ENCODE peak calls at places on chromosomes 5 and 9, in six cellular contexts. One of them, this sample, is unnamed.

GRCh38 chr5:78787763-78788162 is 139.2 kb upstream of the LHFPL2 start:
- DNase-seq in psoas muscle: no peak
- DNase-seq in WTC11: no peak
- DNase-seq in immature natural killer cell: no peak
- DNase-seq in NCI-H1417: no peak
- DNase-seq in HL-60: no peak
- DNase-seq in this sample: no peak

GRCh38 chr5:23389543-23390215 is 117.7 kb upstream of the PRDM9 start:
- DNase-seq in psoas muscle: no peak
- DNase-seq in WTC11: no peak
- DNase-seq in immature natural killer cell: no peak
- DNase-seq in NCI-H1417: no peak
- DNase-seq in HL-60: no peak
- DNase-seq in this sample: no peak

GRCh38 chr9:133122935-133123611 is 2.0 kb upstream of the RALGDS start:
- DNase-seq in psoas muscle: peak; percentile 61
- DNase-seq in WTC11: no peak
- DNase-seq in immature natural killer cell: no peak
- DNase-seq in NCI-H1417: no peak
- DNase-seq in HL-60: peak; percentile 51
- DNase-seq in this sample: no peak

GRCh38 chr5:135435467-135436330 is 11.4 kb downstream of the DCANP1 start:
- DNase-seq in psoas muscle: no peak
- DNase-seq in WTC11: no peak
- DNase-seq in immature natural killer cell: no peak
- DNase-seq in NCI-H1417: no peak
- DNase-seq in HL-60: no peak
- DNase-seq in this sample: no peak

GRCh38 chr5:87347272-87347671 is 65.5 kb downstream of the CCNH start:
- DNase-seq in psoas muscle: no peak
- DNase-seq in WTC11: no peak
- DNase-seq in immature natural killer cell: no peak
- DNase-seq in NCI-H1417: no peak
- DNase-seq in HL-60: no peak
- DNase-seq in this sample: no peak

GRCh38 chr9:110900917-110901316 is 137.4 kb downstream of the LPAR1 start:
- DNase-seq in psoas muscle: no peak
- DNase-seq in WTC11: no peak
- DNase-seq in immature natural killer cell: no peak
- DNase-seq in NCI-H1417: no peak
- DNase-seq in HL-60: no peak
- DNase-seq in this sample: no peak

GRCh38 chr9:4842734-4843133 is 50.0 kb downstream of the RCL1 start:
- DNase-seq in psoas muscle: no peak
- DNase-seq in WTC11: no peak
- DNase-seq in immature natural killer cell: no peak
- DNase-seq in NCI-H1417: no peak
- DNase-seq in HL-60: no peak
- DNase-seq in this sample: no peak

GRCh38 chr5:130136300-130136699 is 232.0 kb downstream of the CHSY3 start:
- DNase-seq in psoas muscle: no peak
- DNase-seq in WTC11: no peak
- DNase-seq in immature natural killer cell: no peak
- DNase-seq in NCI-H1417: no peak
- DNase-seq in HL-60: no peak
- DNase-seq in this sample: no peak

GRCh38 chr9:125189011-125189360 is 617 bp downstream of the PPP6C start:
- DNase-seq in psoas muscle: peak; percentile 33
- DNase-seq in WTC11: peak; percentile 31
- DNase-seq in immature natural killer cell: no peak
- DNase-seq in NCI-H1417: no peak
- DNase-seq in HL-60: peak; percentile 39
- DNase-seq in this sample: no peak

GRCh38 chr5:72282878-72283277 is 37.2 kb downstream of the MRPS27 start:
- DNase-seq in psoas muscle: no peak
- DNase-seq in WTC11: no peak
- DNase-seq in immature natural killer cell: no peak
- DNase-seq in NCI-H1417: no peak
- DNase-seq in HL-60: no peak
- DNase-seq in this sample: no peak

GRCh38 chr5:96752341-96753016 is 55.3 kb downstream of the ERAP1 start:
- DNase-seq in psoas muscle: no peak
- DNase-seq in WTC11: no peak
- DNase-seq in immature natural killer cell: peak; percentile 48
- DNase-seq in NCI-H1417: peak; percentile 79
- DNase-seq in HL-60: peak; percentile 18
- DNase-seq in this sample: peak; percentile 46

GRCh38 chr5:180090769-180091546 is 19.4 kb upstream of the RNF130 start:
- DNase-seq in psoas muscle: no peak
- DNase-seq in WTC11: peak; percentile 67
- DNase-seq in immature natural killer cell: no peak
- DNase-seq in NCI-H1417: peak; percentile 24
- DNase-seq in HL-60: peak; percentile 67
- DNase-seq in this sample: no peak

GRCh38 chr9:16705121-16705604 is 165.3 kb downstream of the BNC2 start:
- DNase-seq in psoas muscle: peak; percentile 90
- DNase-seq in WTC11: peak; percentile 68
- DNase-seq in immature natural killer cell: no peak
- DNase-seq in NCI-H1417: no peak
- DNase-seq in HL-60: no peak
- DNase-seq in this sample: peak; percentile 92

GRCh38 chr9:97272072-97272471 is 35.4 kb upstream of the CCDC180 start:
- DNase-seq in psoas muscle: no peak
- DNase-seq in WTC11: no peak
- DNase-seq in immature natural killer cell: no peak
- DNase-seq in NCI-H1417: no peak
- DNase-seq in HL-60: no peak
- DNase-seq in this sample: no peak